ENCODE peak calls at places on chromosome 2, in six cellular contexts. U is PC-3, Q is A549, W is upper lobe of left lung, L is thoracic aorta, K is left ventricle myocardium inferior. M is an unnamed sample. For H3K4me1, the result is how much of the 10 kb centered on the place peaks cover.

GRCh38 chr2:71861186-71862160 is 286.2 kb downstream of the CYP26B1 start:
- DNase-seq in U (no peak), Q (no peak), W (no peak), L (no peak), K (no peak), M (no peak)

GRCh38 chr2:8234253-8234652 is 447.6 kb upstream of the ID2 start:
- DNase-seq in U (no peak), Q (no peak), W (no peak), L (no peak), K (no peak), M (no peak)

GRCh38 chr2:95270541-95271081 is 3.6 kb upstream of the PROM2 start:
- DNase-seq in U (no peak), Q (no peak), W (no peak), L (no peak), K (no peak), M (no peak)

GRCh38 chr2:150119860-150120259 is 367.6 kb downstream of the RND3 start:
- DNase-seq in U (no peak), Q (no peak), W (no peak), L (no peak), K (no peak), M (no peak)

GRCh38 chr2:37570773-37571570 is 100.5 kb downstream of the CDC42EP3 start:
- DNase-seq in U (peak), Q (no peak), W (no peak), L (no peak), K (no peak), M (no peak)

GRCh38 chr2:96105152-96105915 is 11.0 kb downstream of the ADRA2B start:
- DNase-seq in U (no peak), Q (no peak), W (no peak), L (no peak), K (no peak), M (no peak)

GRCh38 chr2:177758591-177759371 is 313.8 kb downstream of the PDE11A start:
- DNase-seq in U (peak), Q (no peak), W (peak), L (no peak), K (no peak), M (peak)

GRCh38 chr2:53497020-53497419 is 270.6 kb upstream of the CHAC2 start:
- DNase-seq in U (no peak), Q (no peak), W (no peak), L (no peak), K (no peak), M (no peak)

GRCh38 chr2:234958746-234959395 is 7.1 kb downstream of the SH3BP4 start:
- DNase-seq in U (no peak), Q (no peak), W (no peak), L (no peak), K (no peak), M (no peak)

GRCh38 chr2:26169681-26170414 is 3.0 kb upstream of the GAREM2 start:
- DNase-seq in U (no peak), Q (no peak), W (no peak), L (no peak), K (no peak), M (no peak)

DNA sequence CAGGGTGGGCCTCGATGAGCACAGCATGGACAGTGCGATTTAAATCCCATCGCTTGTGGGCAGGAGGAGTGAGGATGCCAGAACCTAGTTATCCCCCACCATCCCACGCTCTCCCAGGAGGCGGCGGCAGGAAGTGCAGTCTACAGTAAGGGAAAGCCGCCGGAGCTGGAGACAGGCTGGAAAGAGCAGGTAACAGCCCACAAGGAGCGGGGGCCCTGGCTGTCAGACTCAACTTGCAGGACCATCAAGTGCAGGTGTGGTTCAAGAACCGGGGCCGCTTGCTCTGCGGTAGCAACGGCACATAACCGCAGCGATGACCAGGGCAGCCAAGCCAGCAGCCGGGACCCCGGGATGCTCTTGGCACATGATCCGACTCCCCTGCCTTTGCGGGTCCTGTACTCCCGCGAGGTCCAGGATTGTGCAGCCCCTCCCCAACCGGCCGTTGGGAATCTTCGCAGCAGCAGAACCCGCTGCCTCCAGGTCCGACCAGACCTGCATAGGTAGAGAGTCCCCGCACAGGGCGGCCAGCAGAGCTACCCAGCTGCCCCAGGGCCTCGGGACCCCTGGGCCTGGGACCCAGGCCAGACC is 82.1 kb downstream of the BIN1 start:
- DNase-seq in U (no peak), Q (peak), W (peak), L (no peak), K (no peak), M (peak)
- TF ChIP-seq CTCF in U (no peak), Q (no peak), W (no peak), L (peak), K (peak), M (no peak)

GRCh38 chr2:118319271-118319684 is 231.0 kb downstream of the INSIG2 start:
- DNase-seq in U (no peak), Q (no peak), W (no peak), L (no peak), K (no peak), M (no peak)
- H3K4me1 ChIP-seq in U (under half), Q (under half), W (under half), L (under half), K (under half), M (under half)

GRCh38 chr2:100741880-100742814 is 77.8 kb upstream of the NPAS2 start:
- DNase-seq in U (peak), Q (no peak), W (no peak), L (no peak), K (no peak), M (no peak)
- H3K4me3 ChIP-seq in U (peak), Q (no peak), W (no peak), L (peak), K (no peak), M (no peak)

GRCh38 chr2:224142397-224143312 is 103.6 kb upstream of the SERPINE2 start:
- DNase-seq in U (peak), Q (peak), W (no peak), L (no peak), K (no peak), M (no peak)
- TF ChIP-seq CTCF in U (no peak), Q (peak), W (no peak), L (no peak), K (peak), M (no peak)